ENCODE peak calls at places on chromosomes 6 and 20, in seven cellular contexts. H is left lobe of liver, O is AG20443, B is fibroblast of pulmonary artery, Q is ACHN, F is H54, S is Right ventricle myocardium superior. A is an unnamed sample.

GRCh38 chr6:74404366-74404765 is 708.4 kb downstream of the CD109 start:
- DNase-seq in H (no peak), O (no peak), B (peak; percentile 38), Q (no peak), F (no peak), S (no peak), A (no peak)

GRCh38 chr6:39432311-39433025 is 110.0 kb upstream of the KCNK16 start:
- DNase-seq in H (no peak), O (peak; percentile 75), B (no peak), Q (no peak), F (no peak), S (no peak), A (no peak)

GRCh38 chr6:111952821-111953535 is 79.7 kb upstream of the FYN start:
- DNase-seq in H (no peak), O (peak; percentile 75), B (no peak), Q (no peak), F (peak; percentile 19), S (no peak), A (no peak)

GRCh38 chr20:39398656-39399055 is 436.5 kb downstream of the DHX35 start:
- DNase-seq in H (no peak), O (no peak), B (no peak), Q (no peak), F (no peak), S (no peak), A (no peak)

GRCh38 chr6:160167547-160168391 is 46.2 kb downstream of the SLC22A1 start:
- DNase-seq in H (no peak), O (no peak), B (no peak), Q (no peak), F (no peak), S (no peak), A (no peak)

GRCh38 chr20:17849901-17850673 is 118.5 kb downstream of the SNX5 start:
- DNase-seq in H (no peak), O (peak; percentile 95), B (peak; percentile 100), Q (peak; percentile 10), F (peak; percentile 91), S (peak; percentile 84), A (peak; percentile 43)

GRCh38 chr6:34182751-34183531 is 37.1 kb upstream of the GRM4 start:
- DNase-seq in H (peak; percentile 39), O (no peak), B (no peak), Q (no peak), F (no peak), S (no peak), A (no peak)

GRCh38 chr20:59830107-59831023 is 103.1 kb downstream of the SYCP2 start:
- DNase-seq in H (no peak), O (peak; percentile 6), B (no peak), Q (no peak), F (no peak), S (peak; percentile 69), A (no peak)

GRCh38 chr20:56522311-56522710 is 2.2 kb upstream of the FAM209A start:
- DNase-seq in H (no peak), O (no peak), B (no peak), Q (no peak), F (no peak), S (no peak), A (no peak)

GRCh38 chr6:37556884-37557644 is 57.4 kb upstream of the CCDC167 start:
- DNase-seq in H (no peak), O (no peak), B (no peak), Q (peak; percentile 58), F (no peak), S (no peak), A (no peak)

GRCh38 chr6:34237316-34237721 is 646 bp downstream of the HMGA1 start:
- DNase-seq in H (no peak), O (peak; percentile 62), B (no peak), Q (no peak), F (peak; percentile 40), S (no peak), A (no peak)

GRCh38 chr6:14542670-14543366 is 425.2 kb downstream of the CD83 start:
- DNase-seq in H (no peak), O (peak; percentile 87), B (peak; percentile 52), Q (peak; percentile 21), F (peak; percentile 44), S (no peak), A (no peak)

GRCh38 chr6:143579703-143580102 is 68.2 kb upstream of the FUCA2 start:
- DNase-seq in H (no peak), O (peak; percentile 92), B (peak; percentile 97), Q (no peak), F (peak; percentile 58), S (peak; percentile 54), A (no peak)

GRCh38 chr6:20583447-20583806 is 49.2 kb downstream of the CDKAL1 start:
- DNase-seq in H (no peak), O (no peak), B (no peak), Q (no peak), F (no peak), S (no peak), A (no peak)

GRCh38 chr6:134821397-134821796 is 128.5 kb downstream of the ALDH8A1 start:
- DNase-seq in H (no peak), O (no peak), B (no peak), Q (no peak), F (no peak), S (no peak), A (no peak)

GRCh38 chr6:144263786-144264185 is 21.3 kb upstream of the UTRN start:
- DNase-seq in H (no peak), O (no peak), B (no peak), Q (peak; percentile 15), F (no peak), S (no peak), A (no peak)

GRCh38 chr6:74607934-74608333 is 597.9 kb downstream of the COL12A1 start:
- DNase-seq in H (no peak), O (no peak), B (peak; percentile 43), Q (no peak), F (no peak), S (no peak), A (no peak)

GRCh38 chr20:47568019-47568418 is 66.3 kb downstream of the NCOA3 start:
- DNase-seq in H (no peak), O (peak; percentile 71), B (peak; percentile 94), Q (no peak), F (peak; percentile 13), S (no peak), A (peak; percentile 69)

GRCh38 chr6:167855825-167856425 is 29.2 kb downstream of the AFDN start:
- DNase-seq in H (no peak), O (peak; percentile 71), B (peak; percentile 96), Q (peak; percentile 71), F (no peak), S (no peak), A (no peak)

GRCh38 chr6:9943026-9943425 is 471.8 kb downstream of the TFAP2A start:
- DNase-seq in H (no peak), O (no peak), B (no peak), Q (no peak), F (no peak), S (no peak), A (no peak)

GRCh38 chr6:34352305-34352937 is 40.0 kb downstream of the NUDT3 start:
- DNase-seq in H (no peak), O (peak; percentile 46), B (peak; percentile 55), Q (no peak), F (no peak), S (no peak), A (no peak)

GRCh38 chr6:116352515-116353471 is 18.0 kb upstream of the DSE start:
- DNase-seq in H (no peak), O (peak; percentile 60), B (peak; percentile 42), Q (no peak), F (no peak), S (no peak), A (no peak)

GRCh38 chr6:151389640-151390275 is 1.6 kb downstream of the ZBTB2 start:
- DNase-seq in H (peak; percentile 62), O (peak; percentile 70), B (peak; percentile 77), Q (peak; percentile 53), F (peak; percentile 21), S (peak; percentile 79), A (peak; percentile 48)

GRCh38 chr20:34940126-34940525 is 15.5 kb downstream of the GSS start:
- DNase-seq in H (no peak), O (no peak), B (no peak), Q (peak; percentile 64), F (no peak), S (peak; percentile 51), A (no peak)

GRCh38 chr6:166192136-166192535 is 24.5 kb upstream of the TBXT start:
- DNase-seq in H (no peak), O (no peak), B (no peak), Q (no peak), F (no peak), S (no peak), A (no peak)

GRCh38 chr6:150228067-150228733 is 85.4 kb downstream of the PPP1R14C start:
- DNase-seq in H (no peak), O (no peak), B (no peak), Q (peak; percentile 40), F (no peak), S (no peak), A (no peak)

GRCh38 chr6:155275808-155276480 is 12.1 kb downstream of the CLDN20 start:
- DNase-seq in H (no peak), O (no peak), B (peak; percentile 55), Q (no peak), F (no peak), S (peak; percentile 50), A (no peak)

A was measured in LoVo.